ENCODE peak calls at places on chromosomes 16 and 17, in seven cellular contexts. One of them, this sample, is unnamed.

GRCh38 chr17:8163978-8164814 is 1.4 kb upstream of the VAMP2 start:
- DNase-seq in psoas muscle: peak
- DNase-seq in transverse colon: peak
- DNase-seq in BJ: no peak
- DNase-seq in GM13977: no peak
- DNase-seq in cardiac muscle cell: peak
- DNase-seq in WTC11: no peak
- DNase-seq in this sample: peak

GRCh38 chr16:81786321-81786720 is 7.2 kb downstream of the PLCG2 start:
- DNase-seq in psoas muscle: no peak
- DNase-seq in transverse colon: no peak
- DNase-seq in BJ: no peak
- DNase-seq in GM13977: no peak
- DNase-seq in cardiac muscle cell: no peak
- DNase-seq in WTC11: no peak
- DNase-seq in this sample: no peak

GRCh38 chr17:33459078-33459940 is 166.2 kb upstream of the ASIC2 start:
- DNase-seq in psoas muscle: no peak
- DNase-seq in transverse colon: no peak
- DNase-seq in BJ: no peak
- DNase-seq in GM13977: peak
- DNase-seq in cardiac muscle cell: no peak
- DNase-seq in WTC11: peak
- DNase-seq in this sample: no peak

GRCh38 chr17:2111691-2112090 is 56.8 kb downstream of the HIC1 start:
- DNase-seq in psoas muscle: no peak
- DNase-seq in transverse colon: no peak
- DNase-seq in BJ: no peak
- DNase-seq in GM13977: no peak
- DNase-seq in cardiac muscle cell: peak
- DNase-seq in WTC11: no peak
- DNase-seq in this sample: no peak

GRCh38 chr17:77879896-77880280 is 78.6 kb upstream of the TNRC6C start:
- DNase-seq in psoas muscle: no peak
- DNase-seq in transverse colon: no peak
- DNase-seq in BJ: no peak
- DNase-seq in GM13977: no peak
- DNase-seq in cardiac muscle cell: no peak
- DNase-seq in WTC11: no peak
- DNase-seq in this sample: no peak

GRCh38 chr17:77733576-77734296 is 224.8 kb upstream of the TNRC6C start:
- DNase-seq in psoas muscle: no peak
- DNase-seq in transverse colon: no peak
- DNase-seq in BJ: no peak
- DNase-seq in GM13977: no peak
- DNase-seq in cardiac muscle cell: no peak
- DNase-seq in WTC11: no peak
- DNase-seq in this sample: no peak

GRCh38 chr16:29317269-29317668 is 89.2 kb downstream of the NPIPB11 start:
- DNase-seq in psoas muscle: no peak
- DNase-seq in transverse colon: no peak
- DNase-seq in BJ: no peak
- DNase-seq in GM13977: no peak
- DNase-seq in cardiac muscle cell: no peak
- DNase-seq in WTC11: no peak
- DNase-seq in this sample: no peak

GRCh38 chr16:17155936-17156335 is 314.8 kb downstream of the XYLT1 start:
- DNase-seq in psoas muscle: no peak
- DNase-seq in transverse colon: no peak
- DNase-seq in BJ: no peak
- DNase-seq in GM13977: no peak
- DNase-seq in cardiac muscle cell: no peak
- DNase-seq in WTC11: no peak
- DNase-seq in this sample: no peak

GRCh38 chr17:38451030-38451839 is 23.0 kb downstream of the ARHGAP23 start:
- DNase-seq in psoas muscle: no peak
- DNase-seq in transverse colon: no peak
- DNase-seq in BJ: peak
- DNase-seq in GM13977: no peak
- DNase-seq in cardiac muscle cell: peak
- DNase-seq in WTC11: peak
- DNase-seq in this sample: no peak

GRCh38 chr17:15999974-16000827 is 577 bp downstream of the TTC19 start:
- DNase-seq in psoas muscle: no peak
- DNase-seq in transverse colon: no peak
- DNase-seq in BJ: no peak
- DNase-seq in GM13977: no peak
- DNase-seq in cardiac muscle cell: peak
- DNase-seq in WTC11: no peak
- DNase-seq in this sample: peak

GRCh38 chr17:38798614-38799500 is 499 bp downstream of the PIP4K2B start:
- DNase-seq in psoas muscle: peak
- DNase-seq in transverse colon: peak
- DNase-seq in BJ: no peak
- DNase-seq in GM13977: no peak
- DNase-seq in cardiac muscle cell: peak
- DNase-seq in WTC11: no peak
- DNase-seq in this sample: peak

GRCh38 chr16:84712138-84712671 is 12.4 kb downstream of the USP10 start:
- DNase-seq in psoas muscle: no peak
- DNase-seq in transverse colon: no peak
- DNase-seq in BJ: no peak
- DNase-seq in GM13977: no peak
- DNase-seq in cardiac muscle cell: no peak
- DNase-seq in WTC11: no peak
- DNase-seq in this sample: no peak

GRCh38 chr17:48619821-48620496 is 4.9 kb upstream of the HOXB8 start:
- DNase-seq in psoas muscle: no peak
- DNase-seq in transverse colon: no peak
- DNase-seq in BJ: no peak
- DNase-seq in GM13977: no peak
- DNase-seq in cardiac muscle cell: no peak
- DNase-seq in WTC11: no peak
- DNase-seq in this sample: peak

GRCh38 chr17:54494731-54495715 is 405.6 kb upstream of the TOM1L1 start:
- DNase-seq in psoas muscle: no peak
- DNase-seq in transverse colon: no peak
- DNase-seq in BJ: no peak
- DNase-seq in GM13977: no peak
- DNase-seq in cardiac muscle cell: no peak
- DNase-seq in WTC11: no peak
- DNase-seq in this sample: no peak

GRCh38 chr16:7503688-7504087 is 171.0 kb downstream of the RBFOX1 start:
- DNase-seq in psoas muscle: no peak
- DNase-seq in transverse colon: no peak
- DNase-seq in BJ: no peak
- DNase-seq in GM13977: no peak
- DNase-seq in cardiac muscle cell: no peak
- DNase-seq in WTC11: no peak
- DNase-seq in this sample: no peak

GRCh38 chr17:39553326-39553945 is 54.3 kb downstream of the NEUROD2 start:
- DNase-seq in psoas muscle: no peak
- DNase-seq in transverse colon: no peak
- DNase-seq in BJ: no peak
- DNase-seq in GM13977: no peak
- DNase-seq in cardiac muscle cell: peak
- DNase-seq in WTC11: no peak
- DNase-seq in this sample: no peak

GRCh38 chr16:17177242-17177967 is 293.4 kb downstream of the XYLT1 start:
- DNase-seq in psoas muscle: no peak
- DNase-seq in transverse colon: no peak
- DNase-seq in BJ: no peak
- DNase-seq in GM13977: no peak
- DNase-seq in cardiac muscle cell: no peak
- DNase-seq in WTC11: no peak
- DNase-seq in this sample: no peak

GRCh38 chr17:14488958-14489550 is 188.2 kb downstream of the HS3ST3B1 start:
- DNase-seq in psoas muscle: no peak
- DNase-seq in transverse colon: no peak
- DNase-seq in BJ: no peak
- DNase-seq in GM13977: no peak
- DNase-seq in cardiac muscle cell: no peak
- DNase-seq in WTC11: no peak
- DNase-seq in this sample: no peak

GRCh38 chr17:47099987-47100711 is 88.9 kb downstream of the CDC27 start:
- DNase-seq in psoas muscle: peak
- DNase-seq in transverse colon: peak
- DNase-seq in BJ: peak
- DNase-seq in GM13977: peak
- DNase-seq in cardiac muscle cell: peak
- DNase-seq in WTC11: peak
- DNase-seq in this sample: peak
- TF ChIP-seq CTCF in psoas muscle: no peak
- TF ChIP-seq CTCF in transverse colon: no peak
- TF ChIP-seq CTCF in BJ: no peak
- TF ChIP-seq CTCF in GM13977: no peak
- TF ChIP-seq CTCF in cardiac muscle cell: no peak
- TF ChIP-seq CTCF in WTC11: no peak
- TF ChIP-seq CTCF in this sample: no peak

GRCh38 chr16:14289692-14290340 is 218.7 kb downstream of the MRTFB start:
- DNase-seq in psoas muscle: no peak
- DNase-seq in transverse colon: no peak
- DNase-seq in BJ: no peak
- DNase-seq in GM13977: no peak
- DNase-seq in cardiac muscle cell: peak
- DNase-seq in WTC11: peak
- DNase-seq in this sample: no peak
- TF ChIP-seq CTCF in psoas muscle: peak
- TF ChIP-seq CTCF in transverse colon: peak
- TF ChIP-seq CTCF in BJ: peak
- TF ChIP-seq CTCF in GM13977: peak
- TF ChIP-seq CTCF in cardiac muscle cell: peak
- TF ChIP-seq CTCF in WTC11: peak
- TF ChIP-seq CTCF in this sample: no peak

DNA sequence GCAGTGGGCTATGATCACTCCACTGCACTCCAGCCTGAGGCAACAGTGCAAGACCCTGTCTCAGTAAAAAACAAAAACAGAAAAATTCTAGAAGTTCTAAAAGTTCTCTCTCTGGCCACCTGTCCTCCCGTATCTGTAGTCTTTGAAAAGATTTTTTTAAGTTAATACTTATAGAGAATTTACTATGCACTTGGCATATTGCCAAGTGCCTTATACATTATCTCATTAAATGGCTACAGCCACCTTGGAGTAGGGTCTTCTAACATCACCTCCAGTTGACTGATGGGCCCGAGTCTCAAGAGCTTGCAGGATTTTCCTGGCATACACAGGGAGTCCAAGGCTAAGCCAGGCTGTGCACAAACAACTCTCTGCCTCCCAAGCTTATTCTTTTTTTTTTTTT is 44.7 kb downstream of the TMEM186 start:
- DNase-seq in psoas muscle: no peak
- DNase-seq in transverse colon: no peak
- DNase-seq in BJ: no peak
- DNase-seq in GM13977: no peak
- DNase-seq in cardiac muscle cell: no peak
- DNase-seq in WTC11: no peak
- DNase-seq in this sample: no peak
- TF ChIP-seq CTCF in psoas muscle: no peak
- TF ChIP-seq CTCF in transverse colon: no peak
- TF ChIP-seq CTCF in BJ: no peak
- TF ChIP-seq CTCF in GM13977: no peak
- TF ChIP-seq CTCF in cardiac muscle cell: no peak
- TF ChIP-seq CTCF in WTC11: no peak
- TF ChIP-seq CTCF in this sample: no peak

GRCh38 chr16:8905795-8906591 is 23.8 kb downstream of the LITAFD start:
- DNase-seq in psoas muscle: no peak
- DNase-seq in transverse colon: no peak
- DNase-seq in BJ: no peak
- DNase-seq in GM13977: no peak
- DNase-seq in cardiac muscle cell: no peak
- DNase-seq in WTC11: peak
- DNase-seq in this sample: no peak
- TF ChIP-seq CTCF in psoas muscle: peak
- TF ChIP-seq CTCF in transverse colon: peak
- TF ChIP-seq CTCF in BJ: peak
- TF ChIP-seq CTCF in GM13977: peak
- TF ChIP-seq CTCF in cardiac muscle cell: peak
- TF ChIP-seq CTCF in WTC11: peak
- TF ChIP-seq CTCF in this sample: no peak

This sample was measured in mucosa of descending colon.